ENCODE peak calls at places on chromosomes 12 and 14, in five cellular contexts. Z, V, W, N and G are unnamed samples.

GRCh38 chr12:11822071-11822818 is 172.8 kb downstream of the ETV6 start:
- DNase-seq in N (peak; percentile 42), V (no peak), W (peak; percentile 74), Z (peak; percentile 53), G (peak; percentile 68)

GRCh38 chr14:69636051-69636639 is 24.7 kb downstream of the SUSD6 start:
- DNase-seq in W (no peak), N (peak; percentile 63), V (no peak), Z (no peak), G (no peak)

GRCh38 chr12:40300490-40300889 is 75.7 kb downstream of the LRRK2 start:
- DNase-seq in V (peak; percentile 62), Z (peak; percentile 47), N (no peak), W (no peak), G (no peak)

GRCh38 chr12:123126294-123127144 is 24.4 kb downstream of the PITPNM2 start:
- DNase-seq in Z (peak; percentile 97), N (no peak), W (no peak), V (peak; percentile 97), G (no peak)

GRCh38 chr12:103933237-103933636 is 3.0 kb downstream of the HSP90B1 start:
- DNase-seq in N (no peak), Z (peak; percentile 14), V (no peak), W (peak; percentile 63), G (no peak)

GRCh38 chr12:597926-598568 is 65.2 kb downstream of the NINJ2 start:
- DNase-seq in W (no peak), V (no peak), N (no peak), Z (no peak), G (no peak)

GRCh38 chr12:108483213-108483920 is 31.7 kb upstream of the FICD start:
- DNase-seq in Z (no peak), W (no peak), N (no peak), V (no peak), G (no peak)

GRCh38 chr12:39872425-39872824 is 233.5 kb downstream of the SLC2A13 start:
- DNase-seq in W (no peak), V (no peak), Z (peak; percentile 25), N (no peak), G (no peak)

GRCh38 chr12:17992002-17992656 is 97.9 kb downstream of the RERGL start:
- DNase-seq in Z (peak; percentile 59), W (peak; percentile 49), V (peak; percentile 53), N (peak; percentile 50), G (peak; percentile 57)

GRCh38 chr12:28611115-28611435 is 420.8 kb downstream of the CCDC91 start:
- DNase-seq in W (no peak), Z (peak; percentile 91), N (no peak), V (peak; percentile 91), G (no peak)

GRCh38 chr12:58313091-58313855 is 371.9 kb downstream of the ATP23 start:
- DNase-seq in W (no peak), Z (peak; percentile 90), N (no peak), V (peak; percentile 37), G (no peak)

GRCh38 chr14:100193417-100194357 is 34.2 kb upstream of the DEGS2 start:
- DNase-seq in Z (no peak), V (no peak), N (peak; percentile 24), W (peak; percentile 27), G (no peak)

GRCh38 chr12:96502477-96502876 is 13.1 kb downstream of the CFAP54 start:
- DNase-seq in Z (no peak), N (no peak), W (no peak), V (peak; percentile 32), G (peak; percentile 71)

GRCh38 chr14:88030892-88031291 is 26.0 kb downstream of the GPR65 start:
- DNase-seq in Z (no peak), V (no peak), N (no peak), W (no peak), G (no peak)

GRCh38 chr12:109269428-109269827 is 39.7 kb downstream of the FOXN4 start:
- DNase-seq in V (no peak), W (no peak), Z (no peak), N (no peak), G (no peak)

GRCh38 chr12:113479193-113479577 is 7.5 kb upstream of the LHX5 start:
- DNase-seq in Z (no peak), N (no peak), W (peak; percentile 27), V (no peak), G (no peak)

GRCh38 chr12:123571343-123571813 is 13.0 kb upstream of the TMED2 start:
- DNase-seq in V (peak; percentile 35), N (no peak), W (peak; percentile 34), Z (peak; percentile 89), G (no peak)

GRCh38 chr12:31736472-31736871 is 7.7 kb upstream of the AMN1 start:
- DNase-seq in N (no peak), V (peak; percentile 60), W (no peak), Z (peak; percentile 93), G (no peak)
- H3K27ac ChIP-seq in N (no peak overlapping the region), V (peak overlapping the region; percentile 15), W (no peak overlapping the region), Z (peak overlapping the region; percentile 46), G (no peak overlapping the region)

GRCh38 chr12:1830981-1831930 is 10.9 kb downstream of the LRTM2 start:
- DNase-seq in N (no peak), V (peak; percentile 82), W (peak; percentile 95), Z (peak; percentile 71), G (peak; percentile 25)
- TF ChIP-seq EZH2phosphoT487 in N (no peak), V (no peak), W (no peak), Z (no peak), G (no peak)

DNA sequence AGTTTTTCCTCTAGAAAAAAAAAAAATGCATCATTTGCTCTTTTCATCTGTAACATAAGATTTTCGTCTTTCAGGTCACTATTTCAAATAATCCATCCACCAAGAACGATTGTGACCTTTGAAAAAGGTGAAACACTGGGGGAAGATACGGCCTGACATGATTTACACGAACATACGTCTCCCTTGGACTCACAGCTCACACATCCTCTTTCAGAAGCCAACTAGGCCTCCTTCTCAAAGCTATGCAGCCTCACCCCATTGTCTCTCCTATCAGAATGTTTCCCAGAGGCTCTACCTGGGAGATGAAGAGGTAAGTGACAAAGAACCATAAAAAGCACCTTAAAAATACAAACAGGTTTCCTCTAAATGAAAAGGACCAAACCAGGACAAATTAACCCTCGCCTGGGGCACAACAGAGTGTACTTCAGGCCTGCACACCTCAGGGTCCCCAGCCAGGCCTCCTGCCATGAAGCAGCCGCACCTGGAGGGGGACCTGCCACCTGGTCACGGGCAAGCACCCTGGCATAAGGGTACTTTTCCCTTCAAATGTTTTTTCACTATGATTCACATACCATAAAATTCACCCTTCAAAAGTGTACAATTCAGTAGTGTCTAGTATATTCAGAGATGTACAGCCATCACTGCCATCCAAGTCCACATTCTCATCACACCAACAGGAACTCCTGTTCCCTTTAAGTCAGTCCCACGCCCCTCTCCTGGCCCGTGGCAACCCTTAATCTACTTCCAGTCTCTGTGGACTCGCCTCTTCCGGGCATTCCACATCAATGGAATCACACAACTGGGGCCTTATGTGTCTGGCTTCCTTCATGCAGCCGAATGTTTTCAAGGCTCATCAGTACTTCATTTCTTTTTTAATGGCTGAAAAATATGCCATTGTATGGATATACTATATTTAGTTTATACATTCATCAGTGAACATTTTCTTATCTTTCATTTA is 5.4 kb downstream of the SLC15A4 start:
- DNase-seq in W (no peak), N (peak; percentile 54), V (peak; percentile 33), Z (peak; percentile 65), G (no peak)
- H3K27ac ChIP-seq in W (no peak overlapping the region), N (peak overlapping the region; percentile 74), V (no peak overlapping the region), Z (peak overlapping the region; percentile 82), G (no peak overlapping the region)

GRCh38 chr12:6343518-6343917 is 1.6 kb upstream of the TNFRSF1A start:
- DNase-seq in Z (no peak), V (no peak), W (no peak), N (no peak), G (no peak)

GRCh38 chr12:6346942-6347341 is 5.1 kb upstream of the TNFRSF1A start:
- DNase-seq in W (no peak), N (no peak), V (no peak), Z (no peak), G (no peak)

GRCh38 chr12:6346235-6346832 is 4.5 kb upstream of the TNFRSF1A start:
- DNase-seq in W (no peak), N (no peak), Z (no peak), V (no peak), G (no peak)

GRCh38 chr12:6347367-6348338 is 5.8 kb upstream of the TNFRSF1A start:
- DNase-seq in Z (peak; percentile 59), W (no peak), V (no peak), N (no peak), G (no peak)

GRCh38 chr12:6345319-6346071 is 3.6 kb upstream of the TNFRSF1A start:
- DNase-seq in W (no peak), Z (peak; percentile 96), N (peak; percentile 53), V (peak; percentile 83), G (no peak)
- TF ChIP-seq EZH2phosphoT487 in W (no peak), Z (no peak), N (no peak), V (no peak), G (no peak)

DNA sequence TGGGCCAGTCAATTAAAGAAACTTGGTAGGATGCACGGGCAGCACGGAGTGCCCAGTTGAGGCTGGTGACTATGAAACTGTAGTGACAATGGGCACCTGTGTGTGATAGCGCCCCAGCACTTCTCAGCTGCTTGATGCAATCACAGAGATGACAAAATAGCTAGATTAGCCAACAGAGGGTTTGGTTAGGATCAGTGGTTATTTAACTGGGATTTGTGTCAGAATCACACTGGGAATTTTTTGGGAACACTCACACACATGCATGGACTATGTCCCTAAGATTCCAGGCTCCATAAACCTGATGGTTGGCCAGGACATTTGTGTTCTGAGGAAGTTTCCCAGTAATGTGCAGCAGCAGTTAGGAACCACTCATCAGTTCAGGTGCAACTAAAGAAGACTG is 51.2 kb upstream of the DAAM1 start:
- DNase-seq in N (no peak), Z (no peak), V (no peak), W (no peak), G (no peak)
- H3K27ac ChIP-seq in N (no peak overlapping the region), Z (no peak overlapping the region), V (no peak overlapping the region), W (no peak overlapping the region), G (no peak overlapping the region)

GRCh38 chr14:31278883-31279282 is 71.3 kb upstream of the HECTD1 start:
- DNase-seq in Z (no peak), V (no peak), W (no peak), N (peak; percentile 14), G (no peak)
- TF ChIP-seq EZH2phosphoT487 in Z (no peak), V (no peak), W (no peak), N (no peak), G (no peak)

GRCh38 chr12:69933115-69933552 is 108.1 kb downstream of the MYRFL start:
- DNase-seq in Z (no peak), V (no peak), W (peak; percentile 69), N (no peak), G (no peak)
- H3K27ac ChIP-seq in Z (no peak overlapping the region), V (no peak overlapping the region), W (no peak overlapping the region), N (no peak overlapping the region), G (no peak overlapping the region)